ENCODE peak calls at places on chromosomes 2 and 18, in six cellular contexts. Y, X, A, G, N and H are unnamed samples.

GRCh38 chr2:129673881-129674513 is 305.5 kb upstream of the RAB6C start:
- DNase-seq in Y (no peak), X (no peak), A (no peak), G (no peak), N (no peak), H (no peak)

GRCh38 chr2:132797551-132797950 is 127.5 kb upstream of the LYPD1 start:
- DNase-seq in Y (no peak), X (no peak), A (no peak), G (no peak), N (no peak), H (no peak)

GRCh38 chr2:32711908-32712307 is 84.1 kb downstream of the TTC27 start:
- DNase-seq in Y (no peak), X (no peak), A (no peak), G (no peak), N (no peak), H (no peak)

GRCh38 chr2:54274781-54275242 is 18.8 kb upstream of the TSPYL6 start:
- DNase-seq in Y (no peak), X (no peak), A (no peak), G (no peak), N (no peak), H (no peak)

GRCh38 chr2:100537918-100538317 is 24.9 kb upstream of the PDCL3 start:
- DNase-seq in Y (no peak), X (no peak), A (no peak), G (peak; percentile 71), N (no peak), H (no peak)

GRCh38 chr18:48806551-48807261 is 144.1 kb downstream of the SMAD7 start:
- DNase-seq in Y (no peak), X (peak; percentile 30), A (no peak), G (peak; percentile 48), N (no peak), H (no peak)

GRCh38 chr2:212021947-212022346 is 516.7 kb downstream of the ERBB4 start:
- DNase-seq in Y (no peak), X (no peak), A (no peak), G (no peak), N (no peak), H (no peak)

GRCh38 chr2:70686577-70687460 is 81.2 kb downstream of the ADD2 start:
- DNase-seq in Y (peak; percentile 40), X (no peak), A (peak; percentile 39), G (peak; percentile 94), N (peak; percentile 63), H (no peak)

GRCh38 chr2:112055833-112056625 is 960 bp downstream of the TMEM87B start:
- DNase-seq in Y (peak; percentile 41), X (no peak), A (peak; percentile 58), G (peak; percentile 75), N (peak; percentile 58), H (peak; percentile 79)

GRCh38 chr2:145985517-145985916 is 1465.6 kb upstream of the ZEB2 start:
- DNase-seq in Y (no peak), X (no peak), A (no peak), G (no peak), N (no peak), H (no peak)

GRCh38 chr18:293557-293956 is 25.7 kb upstream of the THOC1 start:
- DNase-seq in Y (no peak), X (no peak), A (no peak), G (no peak), N (no peak), H (no peak)
- TF ChIP-seq CTCF in Y (peak; percentile 39), X (no peak), A (no peak), G (no peak), N (no peak), H (no peak)

DNA sequence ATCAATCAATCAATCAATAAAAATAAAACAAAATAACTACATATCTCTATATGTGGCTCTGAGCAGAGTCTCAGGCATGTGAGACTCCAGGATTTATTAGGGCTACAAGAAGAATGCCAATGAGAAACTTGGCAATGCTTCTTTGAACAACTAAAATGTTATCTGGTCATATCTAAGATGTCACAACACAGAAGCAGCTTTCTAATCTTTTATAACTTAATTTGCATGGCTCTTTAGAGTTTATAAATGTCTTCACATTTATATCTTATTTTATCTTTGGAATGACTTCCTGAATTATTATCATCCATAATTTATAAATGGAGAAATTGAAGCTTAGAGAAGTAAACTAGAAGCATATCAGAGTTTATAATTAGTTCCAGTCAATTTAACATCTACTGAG is 14.9 kb upstream of the MAP4K3 start:
- DNase-seq in Y (no peak), X (no peak), A (no peak), G (no peak), N (no peak), H (no peak)
- H3K4me3 ChIP-seq in Y (no peak overlapping the region), X (no peak overlapping the region), A (no peak overlapping the region), G (no peak overlapping the region), N (no peak overlapping the region), H (no peak overlapping the region)

DNA sequence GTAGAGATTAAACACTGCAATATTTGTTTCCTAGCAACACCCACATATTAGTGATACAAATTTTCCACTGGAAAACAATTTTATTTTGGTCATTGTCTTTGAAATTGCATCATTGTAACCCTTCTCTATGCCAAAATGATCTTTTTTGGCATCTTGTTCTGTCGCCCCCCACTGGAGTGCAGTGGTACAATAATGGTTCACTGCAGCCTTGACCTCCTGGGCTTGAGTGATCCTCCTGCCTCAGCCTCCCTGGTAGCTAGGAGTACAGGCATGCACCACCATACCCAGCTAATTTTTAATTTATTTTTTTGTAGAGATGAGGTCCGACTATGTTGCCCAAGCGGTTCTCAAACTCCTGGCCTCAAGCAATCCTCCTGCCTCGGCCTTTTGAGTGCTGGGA is 117.4 kb downstream of the PIK3C3 start:
- DNase-seq in Y (no peak), X (no peak), A (no peak), G (no peak), N (no peak), H (no peak)
- TF ChIP-seq CTCF in Y (no peak), X (no peak), A (no peak), G (peak; percentile 42), N (no peak), H (no peak)

GRCh38 chr2:79013629-79014028 is 11.9 kb upstream of the REG3G start:
- DNase-seq in Y (no peak), X (no peak), A (no peak), G (no peak), N (no peak), H (no peak)

GRCh38 chr2:79011485-79011884 is 14.0 kb upstream of the REG3G start:
- DNase-seq in Y (no peak), X (no peak), A (no peak), G (no peak), N (no peak), H (no peak)

DNA sequence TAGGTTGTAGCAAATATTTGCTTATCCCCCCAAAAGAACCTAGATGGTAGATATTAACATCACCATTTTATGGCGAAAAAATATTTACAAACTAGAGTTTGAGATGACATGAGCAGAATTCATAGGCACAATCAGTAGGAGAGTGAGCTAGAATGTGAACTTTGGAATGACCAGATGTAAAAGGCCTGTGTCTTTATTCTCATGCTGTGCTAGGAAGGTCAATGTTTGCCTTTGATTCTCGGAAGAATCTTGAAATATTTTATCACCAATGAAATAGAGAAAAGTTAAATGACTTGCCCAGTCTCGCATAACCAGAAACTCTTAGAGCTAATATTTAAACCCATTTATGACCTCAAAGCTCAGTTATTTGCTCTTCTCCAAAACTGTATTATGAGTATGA is 9.2 kb upstream of the REG3G start:
- DNase-seq in Y (no peak), X (no peak), A (no peak), G (no peak), N (no peak), H (no peak)
- H3K4me3 ChIP-seq in Y (no peak overlapping the region), X (no peak overlapping the region), A (no peak overlapping the region), G (no peak overlapping the region), N (no peak overlapping the region), H (no peak overlapping the region)

DNA sequence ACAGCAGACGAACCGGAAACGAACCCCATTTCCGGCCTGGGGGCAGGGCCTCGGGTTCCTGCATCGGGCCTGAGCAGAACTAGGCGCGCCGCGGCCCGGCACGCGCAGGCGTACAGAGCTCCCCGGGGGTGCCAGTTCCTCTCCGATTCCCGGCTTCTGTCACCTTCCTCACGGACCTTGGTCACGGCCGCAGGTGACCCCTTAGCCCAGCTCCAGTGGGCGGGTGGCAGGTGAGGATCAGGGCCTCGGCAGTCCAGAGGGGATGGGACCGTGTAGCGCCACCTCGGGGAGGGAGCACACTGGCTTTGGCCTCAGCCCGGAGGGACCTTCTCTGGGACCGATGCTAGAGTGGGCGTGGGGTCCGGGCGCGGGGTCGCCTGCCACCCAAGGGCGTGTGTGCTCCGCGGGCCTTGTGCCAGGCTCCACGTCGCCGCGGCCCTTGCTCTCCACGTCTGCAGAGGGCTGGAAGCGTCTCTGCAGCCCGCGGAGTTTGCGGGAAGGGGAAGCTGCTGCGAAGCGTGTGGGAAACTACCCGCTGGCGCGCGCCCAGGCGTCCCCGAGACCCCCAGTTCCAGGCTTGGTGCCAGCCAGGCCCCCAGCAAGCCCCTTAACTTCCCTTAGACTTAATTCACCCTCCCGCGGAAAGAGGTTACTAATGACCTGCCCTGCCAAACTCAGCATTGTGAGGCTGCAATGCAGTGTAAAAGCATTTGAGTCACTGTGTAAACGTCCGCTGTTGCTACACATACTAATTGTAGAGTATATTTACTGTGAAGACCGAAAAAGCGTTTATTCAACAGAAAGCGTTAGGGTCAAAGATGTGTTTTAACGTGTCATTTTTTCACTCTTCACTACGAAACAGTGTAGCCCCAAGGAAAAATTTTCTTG is at the start of gene TRAPPC12:
- DNase-seq in Y (peak; percentile 92), X (peak; percentile 96), A (peak; percentile 93), G (peak; percentile 98), N (peak; percentile 92), H (peak; percentile 98)
- TF ChIP-seq CTCF in Y (peak; percentile 60), X (peak; percentile 40), A (peak; percentile 51), G (peak; percentile 65), N (peak; percentile 59), H (no peak)

DNA sequence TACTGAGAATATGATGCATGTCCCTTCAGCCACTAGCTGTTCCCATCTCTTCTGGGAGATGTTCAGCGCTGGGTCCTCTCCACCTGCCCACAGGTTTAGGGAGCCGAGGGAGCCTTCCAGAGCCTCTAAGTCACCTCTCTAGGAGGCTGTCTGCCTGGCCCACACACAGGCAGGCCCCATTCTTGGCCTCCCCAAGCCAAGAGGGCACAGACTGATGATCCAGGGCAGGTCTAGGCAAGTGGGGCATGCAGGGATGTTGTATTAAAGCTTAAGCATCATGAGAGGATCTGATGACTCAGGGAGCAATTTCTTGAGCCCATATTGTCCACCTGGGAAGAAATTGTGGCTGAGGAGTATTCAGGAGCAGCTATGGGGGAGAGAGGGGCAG is 19.9 kb downstream of the TMSB10 start:
- DNase-seq in Y (no peak), X (no peak), A (no peak), G (no peak), N (no peak), H (no peak)
- H3K4me3 ChIP-seq in Y (no peak overlapping the region), X (no peak overlapping the region), A (no peak overlapping the region), G (no peak overlapping the region), N (no peak overlapping the region), H (no peak overlapping the region)

GRCh38 chr2:237614151-237614720 is 13.2 kb upstream of the LRRFIP1 start:
- DNase-seq in Y (no peak), X (no peak), A (peak; percentile 91), G (peak; percentile 91), N (no peak), H (no peak)
- TF ChIP-seq CTCF in Y (no peak), X (no peak), A (peak; percentile 76), G (peak; percentile 66), N (peak; percentile 16), H (no peak)